ENCODE peak calls at places on chromosome 4, in six cellular contexts. U is heart right ventricle; D is Caco-2; H is Peyer's patch; G is CD8-positive, alpha-beta memory T cell; C is CD4-positive, CD25-positive, alpha-beta regulatory T cell. M is an unnamed sample. For H3K27me3, the result is how much of the 10 kb centered on the place peaks cover.

GRCh38 chr4:118682928-118683327 is 2.3 kb upstream of the METTL14 start:
- DNase-seq in D (peak), G (no peak), H (no peak), C (peak), U (no peak), M (no peak)

GRCh38 chr4:77852892-77853495 is 9.6 kb upstream of the MRPL1 start:
- DNase-seq in G (peak), U (no peak), D (no peak), C (peak), H (peak), M (peak)

GRCh38 chr4:6969826-6970800 is 60.5 kb downstream of the TBC1D14 start:
- DNase-seq in G (no peak), H (peak), C (no peak), D (no peak), U (no peak), M (no peak)

GRCh38 chr4:6290769-6291547 is 21.3 kb downstream of the WFS1 start:
- DNase-seq in D (no peak), C (no peak), G (no peak), H (no peak), U (no peak), M (no peak)

GRCh38 chr4:8915201-8916200 is 43.9 kb upstream of the HMX1 start:
- DNase-seq in G (no peak), D (no peak), U (no peak), C (no peak), H (no peak), M (no peak)

GRCh38 chr4:141246243-141246642 is 25.5 kb downstream of the ZNF330 start:
- DNase-seq in C (peak), U (no peak), G (no peak), H (no peak), D (no peak), M (no peak)

GRCh38 chr4:59966758-59967157 is 1233.4 kb upstream of the ADGRL3 start:
- DNase-seq in G (no peak), C (no peak), U (no peak), D (no peak), H (no peak), M (no peak)

GRCh38 chr4:148779771-148780170 is 337.6 kb upstream of the NR3C2 start:
- DNase-seq in U (no peak), H (no peak), G (no peak), D (peak), C (no peak), M (no peak)

GRCh38 chr4:37717575-37717974 is 31.4 kb upstream of the RELL1 start:
- DNase-seq in D (no peak), H (no peak), G (no peak), U (no peak), C (no peak), M (no peak)

GRCh38 chr4:146340798-146341197 is 126.5 kb downstream of the REELD1 start:
- DNase-seq in G (no peak), C (no peak), H (no peak), U (no peak), D (no peak), M (no peak)

GRCh38 chr4:105399535-105400161 is 74.2 kb downstream of the PPA2 start:
- DNase-seq in U (no peak), G (no peak), H (no peak), C (no peak), D (no peak), M (no peak)

GRCh38 chr4:185213829-185214228 is 4.4 kb downstream of the SNX25 start:
- DNase-seq in D (no peak), G (no peak), C (no peak), U (no peak), H (peak), M (no peak)

GRCh38 chr4:98430708-98431403 is 169.7 kb downstream of the RAP1GDS1 start:
- DNase-seq in U (no peak), H (no peak), C (no peak), D (no peak), G (no peak), M (no peak)

GRCh38 chr4:122652379-122652778 is 31.5 kb upstream of the IL21 start:
- DNase-seq in C (peak), H (peak), D (peak), U (no peak), G (peak), M (peak)

GRCh38 chr4:153260553-153261306 is 56.5 kb downstream of the TRIM2 start:
- DNase-seq in D (no peak), G (no peak), C (no peak), U (no peak), H (no peak), M (no peak)

GRCh38 chr4:184801781-184802180 is 24.0 kb downstream of the ACSL1 start:
- DNase-seq in U (no peak), D (no peak), H (no peak), G (no peak), C (no peak), M (no peak)

GRCh38 chr4:15239866-15240265 is 188.0 kb upstream of the C1QTNF7 start:
- DNase-seq in U (peak), D (no peak), H (no peak), C (no peak), G (no peak), M (no peak)

GRCh38 chr4:57369446-57369845 is 259.3 kb upstream of the IGFBP7 start:
- DNase-seq in H (no peak), U (no peak), G (no peak), D (no peak), C (no peak), M (no peak)

GRCh38 chr4:58360354-58361133 is 1250.4 kb upstream of the IGFBP7 start:
- DNase-seq in D (no peak), U (no peak), G (no peak), H (no peak), C (no peak), M (no peak)

GRCh38 chr4:8709729-8710360 is 117.3 kb downstream of the CPZ start:
- DNase-seq in D (no peak), U (no peak), H (no peak), G (no peak), C (no peak), M (no peak)

GRCh38 chr4:85741921-85742591 is 267.1 kb downstream of the ARHGAP24 start:
- DNase-seq in U (peak), H (no peak), G (no peak), D (no peak), C (no peak), M (no peak)

GRCh38 chr4:188400456-188400855 is 261.2 kb downstream of the TRIML1 start:
- DNase-seq in D (no peak), C (no peak), U (no peak), H (no peak), G (no peak), M (no peak)

GRCh38 chr4:15756361-15756861 is 21.7 kb upstream of the CD38 start:
- DNase-seq in G (peak), C (peak), D (peak), U (no peak), H (peak), M (peak)

GRCh38 chr4:77959566-77960338 is 97.1 kb downstream of the MRPL1 start:
- DNase-seq in G (no peak), D (peak), U (peak), C (peak), H (no peak), M (peak)

GRCh38 chr4:157128395-157128794 is 52.4 kb downstream of the GLRB start:
- DNase-seq in C (no peak), H (no peak), U (no peak), G (no peak), D (peak), M (no peak)

GRCh38 chr4:176137626-176138025 is 57.8 kb downstream of the SPATA4 start:
- DNase-seq in U (no peak), C (no peak), G (no peak), D (no peak), H (no peak), M (no peak)

GRCh38 chr4:1726146-1726934 is 5.0 kb downstream of the TACC3 start:
- DNase-seq in C (peak), U (peak), H (peak), G (peak), D (peak), M (peak)

GRCh38 chr4:149493492-149493891 is 322.2 kb downstream of the IQCM start:
- DNase-seq in H (no peak), G (no peak), C (no peak), U (no peak), D (peak), M (no peak)

GRCh38 chr4:48665555-48666186 is 114.4 kb downstream of the FRYL start:
- DNase-seq in G (no peak), D (no peak), H (no peak), C (peak), U (no peak), M (no peak)

GRCh38 chr4:68896749-68897148 is 54.9 kb downstream of the UGT2A3 start:
- DNase-seq in G (no peak), C (no peak), U (no peak), H (no peak), D (no peak), M (no peak)

GRCh38 chr4:29263011-29263410 is 1457.2 kb upstream of the PCDH7 start:
- DNase-seq in H (no peak), C (no peak), D (no peak), U (no peak), G (no peak), M (no peak)

GRCh38 chr4:26048962-26049361 is 134.9 kb downstream of the SMIM20 start:
- DNase-seq in D (no peak), C (no peak), U (no peak), G (no peak), H (no peak), M (no peak)

GRCh38 chr4:1568855-1569460 is 115.2 kb downstream of the FAM53A start:
- DNase-seq in H (no peak), U (no peak), C (no peak), D (no peak), G (no peak), M (no peak)

DNA sequence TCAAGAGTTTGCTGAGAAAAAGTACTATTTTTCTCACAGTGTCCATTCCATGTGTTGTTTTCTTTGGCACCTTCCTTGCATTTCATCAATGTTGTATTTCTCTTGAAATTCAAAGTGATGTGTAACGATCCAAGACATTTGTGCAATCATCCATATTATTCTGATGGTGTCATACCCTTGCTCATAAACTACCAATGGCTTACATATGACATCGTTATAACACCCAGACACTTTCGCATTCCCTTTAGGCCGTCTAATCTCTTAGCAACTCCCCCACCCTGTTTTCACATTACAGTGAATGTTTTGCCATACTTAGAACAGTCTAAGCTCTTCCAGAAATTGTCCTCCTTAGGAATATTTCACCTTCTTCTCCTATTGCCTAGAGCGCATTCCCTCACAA is 1779.0 kb downstream of the PCDH7 start:
- DNase-seq in D (no peak), U (no peak), C (no peak), H (no peak), G (no peak), M (no peak)
- H3K4me3 ChIP-seq in D (no peak), U (no peak), C (no peak), H (no peak), G (no peak), M (no peak)

GRCh38 chr4:76127754-76128153 is 20.4 kb downstream of the NUP54 start:
- DNase-seq in H (no peak), C (no peak), G (no peak), U (no peak), D (no peak), M (no peak)
- H3K27me3 ChIP-seq in H (under half), C (under half), G (under half), U (under half), D (under half), M (under half)

GRCh38 chr4:167234388-167234881 is at the start of gene SPOCK3:
- DNase-seq in U (peak), D (peak), H (no peak), G (no peak), C (peak), M (no peak)

GRCh38 chr4:167230744-167231143 is 3.5 kb downstream of the SPOCK3 start:
- DNase-seq in U (no peak), D (no peak), C (no peak), G (no peak), H (no peak), M (no peak)

GRCh38 chr4:167238226-167238625 is 3.9 kb upstream of the SPOCK3 start:
- DNase-seq in H (no peak), G (no peak), C (no peak), D (no peak), U (no peak), M (no peak)

GRCh38 chr4:167232805-167233522 is 1.3 kb downstream of the SPOCK3 start:
- DNase-seq in H (no peak), G (no peak), C (no peak), U (no peak), D (no peak), M (no peak)

GRCh38 chr4:167233523-167234387 is 539 bp downstream of the SPOCK3 start:
- DNase-seq in U (no peak), H (no peak), G (no peak), D (peak), C (no peak), M (no peak)
- H3K4me3 ChIP-seq in U (peak), H (peak), G (no peak), D (peak), C (no peak), M (no peak)

DNA sequence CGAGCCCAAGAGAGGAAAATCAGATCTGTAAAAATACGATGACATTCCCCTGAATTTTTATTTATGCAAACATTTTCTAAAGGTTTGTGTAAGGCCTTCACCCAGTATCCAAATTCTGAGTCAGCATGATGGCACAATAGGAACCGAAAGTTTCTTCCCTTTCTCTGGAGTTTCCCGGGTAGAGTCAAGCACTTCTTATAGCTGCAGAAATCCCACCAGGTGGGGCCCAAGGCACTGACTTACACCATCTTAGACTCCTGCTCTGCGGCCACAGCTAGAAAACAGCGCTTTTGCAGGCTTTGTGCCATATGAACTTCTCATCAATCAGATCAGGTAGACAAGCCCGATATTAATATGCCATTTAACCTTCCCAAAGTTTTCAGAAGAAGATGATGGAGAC is 13.4 kb downstream of the LEF1 start:
- DNase-seq in C (peak), G (no peak), D (peak), H (no peak), U (no peak), M (no peak)
- H3K27me3 ChIP-seq in C (under half), G (under half), D (under half), H (under half), U (half or more), M (under half)